ENCODE peak calls at places on chromosomes 12 and 14, in five cellular contexts. One of them, this sample, is unnamed.

GRCh38 chr12:78293039-78293686 is 462.5 kb downstream of the NAV3 start:
- DNase-seq in A549: peak
- DNase-seq in K562: no peak
- DNase-seq in GM23338: no peak
- DNase-seq in GM12878: no peak
- DNase-seq in this sample: peak

GRCh38 chr14:91377700-91378652 is 39.6 kb downstream of the CCDC88C start:
- DNase-seq in A549: no peak
- DNase-seq in K562: no peak
- DNase-seq in GM23338: no peak
- DNase-seq in GM12878: no peak
- DNase-seq in this sample: no peak

GRCh38 chr12:96462571-96463280 is 26.7 kb upstream of the CFAP54 start:
- DNase-seq in A549: no peak
- DNase-seq in K562: no peak
- DNase-seq in GM23338: peak
- DNase-seq in GM12878: no peak
- DNase-seq in this sample: no peak

GRCh38 chr12:101172316-101172715 is 37.7 kb downstream of the SLC5A8 start:
- DNase-seq in A549: peak
- DNase-seq in K562: peak
- DNase-seq in GM23338: peak
- DNase-seq in GM12878: no peak
- DNase-seq in this sample: peak

GRCh38 chr12:71556881-71557280 is 106.8 kb downstream of the ZFC3H1 start:
- DNase-seq in A549: peak
- DNase-seq in K562: no peak
- DNase-seq in GM23338: peak
- DNase-seq in GM12878: no peak
- DNase-seq in this sample: peak

GRCh38 chr12:42912367-42912766 is 322.8 kb upstream of the PRICKLE1 start:
- DNase-seq in A549: no peak
- DNase-seq in K562: no peak
- DNase-seq in GM23338: no peak
- DNase-seq in GM12878: no peak
- DNase-seq in this sample: no peak

GRCh38 chr12:125295550-125295949 is 230.3 kb downstream of the AACS start:
- DNase-seq in A549: no peak
- DNase-seq in K562: no peak
- DNase-seq in GM23338: no peak
- DNase-seq in GM12878: no peak
- DNase-seq in this sample: no peak

GRCh38 chr14:74897642-74898041 is 15.9 kb downstream of the DLST start:
- DNase-seq in A549: no peak
- DNase-seq in K562: no peak
- DNase-seq in GM23338: no peak
- DNase-seq in GM12878: no peak
- DNase-seq in this sample: no peak

GRCh38 chr12:110382683-110383082 is 20.8 kb downstream of the ANAPC7 start:
- DNase-seq in A549: no peak
- DNase-seq in K562: no peak
- DNase-seq in GM23338: no peak
- DNase-seq in GM12878: no peak
- DNase-seq in this sample: no peak

GRCh38 chr12:130555628-130556485 is 160.2 kb downstream of the RIMBP2 start:
- DNase-seq in A549: no peak
- DNase-seq in K562: no peak
- DNase-seq in GM23338: peak
- DNase-seq in GM12878: no peak
- DNase-seq in this sample: no peak

GRCh38 chr14:26170885-26171284 is 426.9 kb downstream of the NOVA1 start:
- DNase-seq in A549: no peak
- DNase-seq in K562: no peak
- DNase-seq in GM23338: no peak
- DNase-seq in GM12878: no peak
- DNase-seq in this sample: no peak

GRCh38 chr12:117514016-117514415 is 152.6 kb upstream of the NOS1 start:
- DNase-seq in A549: no peak
- DNase-seq in K562: no peak
- DNase-seq in GM23338: peak
- DNase-seq in GM12878: no peak
- DNase-seq in this sample: no peak

GRCh38 chr12:76558684-76559276 is 791 bp downstream of the OSBPL8 start:
- DNase-seq in A549: peak
- DNase-seq in K562: peak
- DNase-seq in GM23338: peak
- DNase-seq in GM12878: no peak
- DNase-seq in this sample: peak

GRCh38 chr12:10178766-10179165 is at the start of gene TMEM52B:
- DNase-seq in A549: no peak
- DNase-seq in K562: no peak
- DNase-seq in GM23338: no peak
- DNase-seq in GM12878: no peak
- DNase-seq in this sample: no peak

GRCh38 chr12:10184261-10184843 is 5.5 kb downstream of the TMEM52B start:
- DNase-seq in A549: no peak
- DNase-seq in K562: no peak
- DNase-seq in GM23338: no peak
- DNase-seq in GM12878: no peak
- DNase-seq in this sample: no peak

GRCh38 chr12:10179871-10180270 is 1.0 kb downstream of the TMEM52B start:
- DNase-seq in A549: no peak
- DNase-seq in K562: no peak
- DNase-seq in GM23338: no peak
- DNase-seq in GM12878: no peak
- DNase-seq in this sample: no peak

GRCh38 chr12:10186299-10186698 is 7.5 kb downstream of the TMEM52B start:
- DNase-seq in A549: no peak
- DNase-seq in K562: no peak
- DNase-seq in GM23338: no peak
- DNase-seq in GM12878: no peak
- DNase-seq in this sample: no peak

DNA sequence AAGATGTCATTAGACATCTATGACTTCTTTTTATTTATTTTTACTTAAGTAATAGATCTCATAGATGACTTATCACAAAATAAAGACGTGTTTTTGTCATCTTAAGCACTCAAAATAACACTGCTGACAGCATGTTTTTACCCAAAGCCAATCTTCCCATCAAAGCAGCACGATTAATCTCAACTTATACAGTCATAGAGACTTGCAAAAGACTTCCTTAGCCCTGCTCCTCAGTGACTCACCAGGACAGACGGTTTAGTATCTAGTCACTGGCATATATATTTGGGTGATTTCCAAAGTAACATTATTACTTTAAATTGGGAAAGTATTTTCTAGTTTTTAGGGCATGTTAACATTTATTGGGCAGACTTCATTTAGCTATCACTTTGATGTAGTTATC is 3.8 kb downstream of the TMEM52B start:
- DNase-seq in A549: peak
- DNase-seq in K562: no peak
- DNase-seq in GM23338: no peak
- DNase-seq in GM12878: no peak
- DNase-seq in this sample: no peak
- TF ChIP-seq JUNB in A549: peak
- TF ChIP-seq JUNB in K562: no peak
- TF ChIP-seq JUNB in GM23338: no peak
- TF ChIP-seq JUNB in GM12878: no peak
- TF ChIP-seq JUNB in this sample: no peak

GRCh38 chr12:17108877-17109520 is 503.0 kb upstream of the LMO3 start:
- DNase-seq in A549: peak
- DNase-seq in K562: no peak
- DNase-seq in GM23338: no peak
- DNase-seq in GM12878: no peak
- DNase-seq in this sample: no peak
- TF ChIP-seq JUNB in A549: no peak
- TF ChIP-seq JUNB in K562: no peak
- TF ChIP-seq JUNB in GM23338: no peak
- TF ChIP-seq JUNB in GM12878: no peak
- TF ChIP-seq JUNB in this sample: no peak

DNA sequence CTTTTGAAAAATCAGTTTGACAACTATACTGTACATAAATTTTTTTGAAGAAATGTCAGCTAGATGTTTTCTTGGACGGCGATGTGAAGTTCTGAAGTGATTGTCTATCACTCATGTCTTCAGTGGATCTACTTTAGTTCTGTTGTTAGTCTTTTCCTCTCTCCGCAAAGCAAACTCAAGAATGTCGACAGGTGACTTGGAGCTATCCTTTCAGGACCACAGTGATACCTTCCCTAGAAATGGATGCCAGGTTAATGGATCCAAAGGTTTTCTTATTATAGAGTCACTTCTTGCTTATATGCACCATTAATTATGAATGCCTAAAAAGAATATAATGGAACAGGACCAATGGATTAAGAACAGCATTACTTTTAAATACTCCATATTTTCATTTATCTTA is 1.2 kb downstream of the PTPRO start:
- DNase-seq in A549: no peak
- DNase-seq in K562: no peak
- DNase-seq in GM23338: peak
- DNase-seq in GM12878: no peak
- DNase-seq in this sample: no peak
- TF ChIP-seq JUNB in A549: no peak
- TF ChIP-seq JUNB in K562: no peak
- TF ChIP-seq JUNB in GM23338: no peak
- TF ChIP-seq JUNB in GM12878: no peak
- TF ChIP-seq JUNB in this sample: no peak

GRCh38 chr12:16387919-16388318 is 40.5 kb downstream of the MGST1 start:
- DNase-seq in A549: no peak
- DNase-seq in K562: no peak
- DNase-seq in GM23338: no peak
- DNase-seq in GM12878: no peak
- DNase-seq in this sample: no peak

GRCh38 chr12:16389594-16389993 is 42.1 kb downstream of the MGST1 start:
- DNase-seq in A549: no peak
- DNase-seq in K562: no peak
- DNase-seq in GM23338: no peak
- DNase-seq in GM12878: no peak
- DNase-seq in this sample: no peak

GRCh38 chr12:16384732-16385131 is 37.3 kb downstream of the MGST1 start:
- DNase-seq in A549: no peak
- DNase-seq in K562: no peak
- DNase-seq in GM23338: peak
- DNase-seq in GM12878: no peak
- DNase-seq in this sample: no peak

GRCh38 chr12:16385779-16386646 is 38.6 kb downstream of the MGST1 start:
- DNase-seq in A549: peak
- DNase-seq in K562: no peak
- DNase-seq in GM23338: peak
- DNase-seq in GM12878: peak
- DNase-seq in this sample: peak
- TF ChIP-seq JUNB in A549: no peak
- TF ChIP-seq JUNB in K562: no peak
- TF ChIP-seq JUNB in GM23338: no peak
- TF ChIP-seq JUNB in GM12878: no peak
- TF ChIP-seq JUNB in this sample: no peak

DNA sequence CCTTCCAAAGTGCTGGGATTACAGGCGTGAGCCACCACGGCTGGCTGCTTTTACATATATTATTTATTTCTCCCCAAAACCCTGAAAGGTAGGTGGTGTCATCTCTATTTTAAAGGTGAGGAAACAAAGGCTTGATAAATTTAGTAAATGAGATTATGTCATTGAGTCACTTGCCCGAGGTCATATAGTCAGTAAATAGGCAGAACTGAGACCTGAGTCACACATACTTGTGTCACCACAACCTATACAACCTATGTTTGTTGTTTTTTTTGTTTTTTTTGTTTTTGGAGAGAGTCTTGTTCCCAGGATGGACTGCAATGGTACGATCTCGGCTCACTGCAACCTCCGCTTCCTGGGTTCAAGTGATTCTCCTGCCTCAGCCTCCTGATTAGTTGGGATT is 12.8 kb downstream of the TSFM start:
- DNase-seq in A549: no peak
- DNase-seq in K562: no peak
- DNase-seq in GM23338: no peak
- DNase-seq in GM12878: no peak
- DNase-seq in this sample: no peak
- TF ChIP-seq JUNB in A549: no peak
- TF ChIP-seq JUNB in K562: no peak
- TF ChIP-seq JUNB in GM23338: no peak
- TF ChIP-seq JUNB in GM12878: no peak
- TF ChIP-seq JUNB in this sample: no peak

GRCh38 chr12:25783566-25783965 is 174.9 kb upstream of the RASSF8 start:
- DNase-seq in A549: no peak
- DNase-seq in K562: no peak
- DNase-seq in GM23338: no peak
- DNase-seq in GM12878: no peak
- DNase-seq in this sample: peak
- TF ChIP-seq JUNB in A549: no peak
- TF ChIP-seq JUNB in K562: no peak
- TF ChIP-seq JUNB in GM23338: no peak
- TF ChIP-seq JUNB in GM12878: no peak
- TF ChIP-seq JUNB in this sample: no peak

DNA sequence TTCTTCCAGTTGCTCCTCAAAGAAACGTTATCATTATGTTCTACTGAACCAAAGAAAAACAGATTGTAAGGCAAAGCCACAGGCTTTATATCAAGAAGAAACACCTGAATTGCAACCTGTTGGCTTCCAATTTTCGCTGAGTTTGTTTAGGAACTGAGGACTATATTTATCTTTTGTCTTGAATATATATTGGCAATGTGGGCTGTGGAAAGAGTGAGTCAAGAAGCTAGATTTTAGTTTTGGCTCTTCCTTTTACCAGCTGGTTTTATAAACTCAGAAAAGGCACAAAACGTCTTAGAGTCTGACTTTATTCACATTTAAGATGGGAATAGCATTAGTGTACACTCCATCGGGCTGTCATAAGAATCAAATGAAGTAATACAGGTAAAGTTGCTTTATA is 10.4 kb upstream of the PTHLH start:
- DNase-seq in A549: no peak
- DNase-seq in K562: no peak
- DNase-seq in GM23338: no peak
- DNase-seq in GM12878: no peak
- DNase-seq in this sample: no peak
- TF ChIP-seq JUNB in A549: no peak
- TF ChIP-seq JUNB in K562: no peak
- TF ChIP-seq JUNB in GM23338: no peak
- TF ChIP-seq JUNB in GM12878: no peak
- TF ChIP-seq JUNB in this sample: no peak

GRCh38 chr12:104411826-104412626 is 44.7 kb upstream of the CHST11 start:
- DNase-seq in A549: no peak
- DNase-seq in K562: peak
- DNase-seq in GM23338: no peak
- DNase-seq in GM12878: no peak
- DNase-seq in this sample: no peak
- TF ChIP-seq JUNB in A549: no peak
- TF ChIP-seq JUNB in K562: no peak
- TF ChIP-seq JUNB in GM23338: no peak
- TF ChIP-seq JUNB in GM12878: no peak
- TF ChIP-seq JUNB in this sample: no peak

This sample was measured in HepG2.